ENCODE peak calls at places on chromosomes 6 and 20, in nine cellular contexts. O is lower lobe of right lung, Q is GM12878, G is IMR-90, C is MM.1S, J is Peyer's patch, N is heart left ventricle, F is pancreas, Z is HCT116. R is an unnamed sample. For H3K4me1, the result is how much of the 10 kb centered on the place peaks cover.

GRCh38 chr20:24118096-24118780 is 129.7 kb upstream of the GGTLC1 start:
- DNase-seq in O (no peak), Q (no peak), N (no peak), C (no peak), Z (no peak), J (no peak), G (peak), F (no peak), R (no peak)

GRCh38 chr6:152600022-152600421 is 37.1 kb downstream of the SYNE1 start:
- DNase-seq in G (no peak), Z (no peak), N (no peak), F (no peak), J (no peak), Q (no peak), C (no peak), O (no peak), R (no peak)

GRCh38 chr6:28810655-28811053 is 113.1 kb downstream of the TRIM27 start:
- DNase-seq in N (no peak), F (no peak), O (no peak), Z (no peak), Q (no peak), C (no peak), G (no peak), J (no peak), R (no peak)

GRCh38 chr6:84546427-84546914 is 217.9 kb downstream of the TBX18 start:
- DNase-seq in C (no peak), O (no peak), N (peak), F (no peak), G (no peak), Q (peak), Z (no peak), J (no peak), R (no peak)

GRCh38 chr6:169131356-169131755 is 122.3 kb downstream of the THBS2 start:
- DNase-seq in G (no peak), F (no peak), O (no peak), N (no peak), C (no peak), J (no peak), Z (no peak), Q (no peak), R (no peak)

GRCh38 chr6:106444777-106445507 is 84.4 kb downstream of the CRYBG1 start:
- DNase-seq in O (no peak), F (no peak), N (no peak), C (peak), G (peak), Z (peak), Q (peak), J (no peak), R (no peak)

GRCh38 chr6:70857387-70858077 is 99.3 kb downstream of the B3GAT2 start:
- DNase-seq in C (no peak), O (no peak), Q (peak), J (no peak), N (no peak), F (no peak), G (no peak), Z (no peak), R (no peak)

GRCh38 chr6:4853782-4854511 is 77.7 kb downstream of the CDYL start:
- DNase-seq in C (no peak), J (no peak), N (no peak), F (no peak), G (peak), O (no peak), Q (no peak), Z (no peak), R (no peak)

GRCh38 chr6:1263039-1263849 is 48.7 kb upstream of the FOXQ1 start:
- DNase-seq in C (no peak), F (no peak), Z (no peak), G (no peak), N (no peak), Q (no peak), J (no peak), O (peak), R (no peak)

GRCh38 chr6:16999486-17000436 is 102.1 kb upstream of the STMND1 start:
- DNase-seq in N (no peak), O (no peak), J (no peak), Z (no peak), C (no peak), F (no peak), Q (no peak), G (peak), R (no peak)

GRCh38 chr6:37017606-37018005 is 12.2 kb downstream of the FGD2 start:
- DNase-seq in J (no peak), N (no peak), Z (no peak), C (no peak), G (no peak), Q (no peak), O (no peak), F (no peak), R (no peak)

GRCh38 chr20:32463642-32464400 is 105.7 kb downstream of the ASXL1 start:
- DNase-seq in O (no peak), G (no peak), Q (no peak), N (peak), F (peak), C (no peak), J (no peak), Z (no peak), R (no peak)

GRCh38 chr20:23123886-23124285 is 37.8 kb upstream of the CD93 start:
- DNase-seq in Z (no peak), C (no peak), G (no peak), J (no peak), O (no peak), Q (no peak), F (no peak), N (no peak), R (no peak)

GRCh38 chr6:80214436-80215022 is 108.1 kb downstream of the BCKDHB start:
- DNase-seq in N (no peak), C (peak), F (no peak), Z (peak), Q (no peak), J (no peak), O (no peak), G (peak), R (no peak)

GRCh38 chr20:17887331-17888030 is 81.1 kb downstream of the SNX5 start:
- DNase-seq in G (no peak), N (no peak), O (no peak), J (no peak), Z (no peak), C (no peak), F (no peak), Q (no peak), R (no peak)

GRCh38 chr6:143034689-143035334 is 25.9 kb upstream of the AIG1 start:
- DNase-seq in Q (no peak), Z (no peak), F (no peak), N (no peak), G (no peak), J (no peak), C (peak), O (peak), R (no peak)

GRCh38 chr6:439681-440167 is 48.2 kb downstream of the IRF4 start:
- DNase-seq in O (no peak), C (no peak), J (no peak), N (no peak), F (no peak), Q (no peak), G (no peak), Z (no peak), R (no peak)

GRCh38 chr6:1035419-1035818 is 276.5 kb upstream of the FOXQ1 start:
- DNase-seq in O (no peak), J (no peak), C (no peak), Q (no peak), F (no peak), G (no peak), Z (no peak), N (no peak), R (no peak)

GRCh38 chr6:9316831-9317230 is 881.5 kb upstream of the SLC35B3 start:
- DNase-seq in Z (no peak), N (no peak), Q (no peak), G (no peak), C (no peak), O (no peak), J (no peak), F (no peak), R (no peak)

GRCh38 chr20:19699132-19699971 is 58.7 kb upstream of the RIN2 start:
- DNase-seq in G (peak), Z (peak), F (no peak), N (no peak), O (no peak), C (no peak), Q (no peak), J (no peak), R (no peak)

GRCh38 chr6:117267766-117268534 is 2.6 kb downstream of the VGLL2 start:
- DNase-seq in G (no peak), Z (no peak), Q (no peak), C (no peak), O (no peak), J (no peak), F (no peak), N (no peak), R (no peak)

GRCh38 chr6:99151634-99152344 is 197.7 kb downstream of the FAXC start:
- DNase-seq in N (no peak), C (peak), Q (peak), Z (peak), G (peak), O (peak), F (no peak), J (no peak), R (no peak)

GRCh38 chr6:158497620-158498019 is 62.3 kb upstream of the TMEM181 start:
- DNase-seq in Q (no peak), G (no peak), F (no peak), N (no peak), C (no peak), J (no peak), O (no peak), Z (no peak), R (no peak)

GRCh38 chr6:158499601-158500000 is 60.3 kb upstream of the TMEM181 start:
- DNase-seq in Z (no peak), N (no peak), Q (no peak), G (no peak), J (no peak), F (no peak), O (no peak), C (no peak), R (no peak)

GRCh38 chr6:158500016-158500735 is 59.7 kb upstream of the TMEM181 start:
- DNase-seq in Z (no peak), O (no peak), N (no peak), Q (no peak), G (peak), C (no peak), J (no peak), F (no peak), R (no peak)

GRCh38 chr6:158498362-158498761 is 61.5 kb upstream of the TMEM181 start:
- DNase-seq in O (no peak), Q (no peak), G (no peak), C (no peak), F (no peak), N (no peak), J (no peak), Z (no peak), R (no peak)

GRCh38 chr6:158496700-158497099 is 63.2 kb upstream of the TMEM181 start:
- DNase-seq in G (no peak), C (no peak), N (no peak), J (no peak), F (no peak), Q (no peak), Z (no peak), O (no peak), R (no peak)
- TF ChIP-seq CTCF in G (no peak), C (no peak), N (no peak), J (no peak), F (no peak), Q (no peak), Z (no peak), O (no peak), R (no peak)

DNA sequence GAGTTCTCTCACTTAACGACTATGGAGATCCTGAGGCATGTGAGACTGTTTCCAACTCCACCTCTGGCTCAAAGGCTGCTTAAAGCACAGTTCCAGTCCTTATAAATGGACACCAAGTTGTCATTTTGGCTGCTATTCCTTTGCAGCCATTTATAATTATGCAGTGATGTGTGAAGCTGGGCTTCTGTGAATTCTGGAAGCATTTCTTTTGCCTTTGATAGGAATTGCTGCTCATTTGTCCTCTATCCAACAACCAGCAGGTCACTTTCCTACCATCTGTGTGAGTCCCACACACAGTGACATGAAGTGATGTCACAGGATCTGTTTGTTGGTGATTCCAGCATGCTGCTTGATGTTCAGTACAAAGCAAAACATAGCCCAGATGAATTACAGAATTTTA is 28.5 kb upstream of the EFHC1 start:
- DNase-seq in Z (no peak), Q (no peak), F (no peak), G (no peak), N (no peak), J (no peak), O (no peak), C (no peak), R (no peak)
- H3K4me1 ChIP-seq in Z (under half), Q (half or more), F (under half), G (under half), N (under half), J (under half), O (under half), C (under half), R (under half)

DNA sequence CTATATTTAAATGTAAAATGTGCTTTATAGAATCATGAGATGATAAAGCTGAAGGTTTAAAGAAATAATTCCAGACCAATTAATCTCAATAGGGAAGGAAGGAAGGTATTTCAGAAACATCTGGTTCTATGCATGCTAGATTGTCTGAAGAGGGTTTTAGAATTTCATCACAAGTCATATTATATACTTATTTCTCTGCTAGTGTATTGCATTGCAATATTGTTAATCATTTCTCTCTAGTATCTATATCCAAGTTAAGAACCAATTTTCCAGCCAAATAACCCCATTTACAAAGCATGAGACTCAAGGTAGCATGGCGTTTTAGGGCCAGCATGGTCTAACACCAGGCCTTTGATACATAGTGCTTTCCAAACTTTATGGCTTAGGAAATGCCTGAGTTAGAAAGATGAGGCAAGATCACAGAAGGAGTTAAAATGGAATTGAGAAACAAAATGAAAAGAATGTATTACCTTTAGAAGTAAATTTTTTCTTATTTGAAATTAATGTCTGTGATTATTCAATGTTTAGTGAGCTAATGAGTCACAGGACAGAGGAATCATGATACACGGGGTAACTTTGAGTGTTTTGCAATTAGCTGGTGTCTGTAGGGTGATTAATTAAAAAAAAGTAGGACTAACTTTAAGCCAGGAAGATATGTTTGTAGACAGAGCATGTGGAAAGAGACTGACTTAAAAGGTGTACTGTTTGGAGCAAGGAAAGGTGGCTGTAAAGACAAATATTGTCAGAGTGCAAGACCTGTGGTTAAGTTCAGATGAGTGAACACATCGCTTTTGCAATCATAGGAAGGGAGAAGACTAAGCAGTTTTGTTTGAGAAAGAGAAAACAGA is 1006.1 kb upstream of the CITED2 start:
- DNase-seq in F (no peak), G (peak), N (no peak), J (no peak), Q (no peak), Z (no peak), C (no peak), O (no peak), R (no peak)
- H3K27ac ChIP-seq in F (no peak), G (peak), N (no peak), J (no peak), Q (no peak), Z (no peak), C (no peak), O (no peak), R (no peak)

GRCh38 chr6:8219352-8219943 is 117.1 kb upstream of the EEF1E1 start:
- DNase-seq in N (no peak), J (no peak), Q (no peak), C (peak), G (peak), Z (peak), F (no peak), O (no peak), R (peak)
- TF ChIP-seq CTCF in N (peak), J (peak), Q (peak), C (peak), G (peak), Z (peak), F (peak), O (peak), R (peak)

DNA sequence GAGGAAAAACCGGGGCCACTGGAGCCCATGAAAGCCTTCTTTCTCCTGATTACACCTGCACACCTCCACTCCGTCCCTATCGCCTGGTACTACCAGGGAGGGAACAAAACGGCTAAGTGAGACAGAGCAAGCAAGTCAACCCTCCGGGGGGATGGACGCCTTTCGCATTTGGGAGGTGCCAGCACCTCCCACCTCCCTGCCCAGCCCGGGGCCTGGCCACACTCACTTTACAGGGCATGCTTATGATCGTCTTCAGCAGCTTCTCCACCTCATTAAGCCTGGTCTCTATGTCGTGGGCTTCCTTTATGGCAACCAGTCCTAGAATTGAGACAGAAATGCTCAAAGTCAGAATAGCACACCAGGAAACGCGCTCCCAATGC is 13.7 kb downstream of the PXDC1 start:
- DNase-seq in Q (no peak), G (no peak), N (no peak), C (no peak), F (no peak), O (no peak), J (no peak), Z (no peak), R (no peak)
- H3K4me1 ChIP-seq in Q (under half), G (under half), N (under half), C (under half), F (under half), O (under half), J (under half), Z (under half), R (under half)

GRCh38 chr6:20931093-20931492 is 396.8 kb downstream of the CDKAL1 start:
- DNase-seq in Q (no peak), C (no peak), G (no peak), F (no peak), J (no peak), Z (no peak), N (no peak), O (no peak), R (no peak)
- H3K27ac ChIP-seq in Q (no peak), C (no peak), G (no peak), F (no peak), J (no peak), Z (peak), N (no peak), O (no peak), R (no peak)

GRCh38 chr6:165487950-165488349 is 175.1 kb downstream of the PDE10A start:
- DNase-seq in N (no peak), Q (no peak), J (no peak), C (no peak), O (no peak), Z (no peak), G (no peak), F (no peak), R (no peak)

GRCh38 chr6:165486183-165487137 is 176.6 kb downstream of the PDE10A start:
- DNase-seq in G (no peak), J (no peak), N (no peak), C (no peak), F (no peak), O (no peak), Q (peak), Z (no peak), R (no peak)

GRCh38 chr6:165480916-165481315 is 171.5 kb upstream of the C6orf118 start:
- DNase-seq in O (no peak), F (no peak), Q (no peak), Z (no peak), C (no peak), G (no peak), J (no peak), N (no peak), R (no peak)

GRCh38 chr6:165487347-165487746 is 175.7 kb downstream of the PDE10A start:
- DNase-seq in Q (no peak), C (no peak), Z (no peak), O (no peak), N (no peak), G (peak), J (no peak), F (no peak), R (no peak)

GRCh38 chr6:165484178-165484889 is 174.9 kb upstream of the C6orf118 start:
- DNase-seq in G (no peak), C (no peak), F (no peak), N (no peak), Z (no peak), J (no peak), O (no peak), Q (peak), R (no peak)
- TF ChIP-seq CTCF in G (no peak), C (no peak), F (no peak), N (no peak), Z (no peak), J (no peak), O (no peak), Q (no peak), R (no peak)

GRCh38 chr20:62816031-62816878 is 595 bp upstream of the COL9A3 start:
- DNase-seq in Z (no peak), G (peak), F (no peak), O (no peak), C (no peak), J (no peak), Q (no peak), N (no peak), R (no peak)
- H3K4me1 ChIP-seq in Z (under half), G (under half), F (under half), O (under half), C (under half), J (under half), Q (under half), N (under half), R (under half)